ENCODE peak calls at places on chromosomes 13 and 19, in nine cellular contexts. O is A549; Z is uterus; D is fibroblast of lung; C is HL-60; K is CD4-positive, CD25-positive, alpha-beta regulatory T cell; B is pancreas; S is H7; A is IMR-90. T is an unnamed sample.

GRCh38 chr19:45667620-45668341 is at the start of gene GIPR:
- DNase-seq in D (peak), C (peak), O (peak), K (peak), S (peak), B (peak), Z (no peak), A (peak), T (no peak)

GRCh38 chr13:82480415-82480814 is 1401.9 kb downstream of the SLITRK1 start:
- DNase-seq in O (no peak), C (no peak), S (no peak), A (no peak), K (no peak), D (no peak), B (no peak), Z (no peak), T (no peak)

GRCh38 chr13:45482571-45483173 is 17.9 kb downstream of the COG3 start:
- DNase-seq in O (no peak), D (peak), A (peak), B (no peak), Z (no peak), K (no peak), C (no peak), S (no peak), T (no peak)

GRCh38 chr19:46069841-46070341 is 29.1 kb upstream of the IGFL4 start:
- DNase-seq in C (no peak), K (no peak), O (peak), S (no peak), B (no peak), A (peak), D (peak), Z (no peak), T (no peak)

GRCh38 chr19:31270897-31271568 is 78.2 kb downstream of the TSHZ3 start:
- DNase-seq in K (no peak), Z (peak), A (peak), D (peak), S (no peak), C (no peak), B (no peak), O (no peak), T (no peak)

GRCh38 chr13:78121459-78122348 is 203.1 kb upstream of the EDNRB start:
- DNase-seq in B (no peak), S (peak), K (peak), D (peak), C (peak), O (peak), Z (peak), A (peak), T (peak)

GRCh38 chr13:60047943-60048342 is 115.8 kb downstream of the DIAPH3 start:
- DNase-seq in B (no peak), Z (no peak), C (no peak), K (no peak), D (peak), O (peak), S (no peak), A (peak), T (no peak)

GRCh38 chr13:23578411-23579071 is 8.3 kb downstream of the TNFRSF19 start:
- DNase-seq in S (peak), O (peak), A (peak), K (peak), B (peak), D (peak), Z (peak), C (peak), T (no peak)

GRCh38 chr19:14333101-14333871 is 48.0 kb upstream of the ADGRE5 start:
- DNase-seq in D (peak), K (no peak), Z (no peak), S (peak), O (peak), C (no peak), A (no peak), B (no peak), T (no peak)

GRCh38 chr19:29690842-29691241 is 24.2 kb downstream of the C19orf12 start:
- DNase-seq in S (peak), D (peak), C (peak), A (peak), K (peak), B (no peak), O (peak), Z (no peak), T (no peak)

GRCh38 chr19:48292798-48293197 is 22.9 kb downstream of the ZNF114 start:
- DNase-seq in O (peak), B (no peak), K (no peak), D (peak), C (no peak), S (no peak), A (peak), Z (no peak), T (no peak)

GRCh38 chr13:46903748-46904147 is 6.9 kb upstream of the HTR2A start:
- DNase-seq in Z (no peak), K (no peak), A (peak), C (no peak), B (no peak), D (peak), S (no peak), O (no peak), T (no peak)

GRCh38 chr13:21670006-21670882 is 629 bp upstream of the FGF9 start:
- DNase-seq in S (peak), Z (peak), K (peak), B (peak), D (peak), A (peak), C (peak), O (peak), T (no peak)

GRCh38 chr13:31827707-31828106 is 88.4 kb downstream of the RXFP2 start:
- DNase-seq in A (no peak), O (no peak), Z (no peak), B (no peak), S (peak), D (no peak), C (no peak), K (no peak), T (no peak)

GRCh38 chr13:28161370-28161769 is 23.0 kb downstream of the PAN3 start:
- DNase-seq in S (peak), K (no peak), A (peak), D (peak), C (no peak), B (no peak), Z (no peak), O (no peak), T (no peak)

GRCh38 chr19:49946415-49946814 is 14.6 kb downstream of the SIGLEC11 start:
- DNase-seq in Z (no peak), K (no peak), B (no peak), D (no peak), C (no peak), A (no peak), S (peak), O (no peak), T (no peak)

GRCh38 chr19:34994286-34994642 is 5.9 kb upstream of the GRAMD1A start:
- DNase-seq in S (no peak), O (no peak), D (no peak), C (no peak), Z (no peak), K (no peak), A (no peak), B (no peak), T (no peak)

GRCh38 chr19:34688592-34688991 is 11.1 kb downstream of the ZNF302 start:
- DNase-seq in C (no peak), K (no peak), D (no peak), Z (no peak), A (no peak), S (no peak), O (no peak), B (no peak), T (no peak)

GRCh38 chr19:19642506-19643157 is 825 bp downstream of the GMIP start:
- DNase-seq in Z (no peak), D (no peak), K (peak), C (peak), B (no peak), S (no peak), A (no peak), O (no peak), T (no peak)

GRCh38 chr13:112680741-112681360 is 9.0 kb upstream of the ATP11A start:
- DNase-seq in C (no peak), A (no peak), K (no peak), D (no peak), B (no peak), S (no peak), Z (no peak), O (no peak), T (no peak)

GRCh38 chr13:59391696-59392095 is 772.0 kb downstream of the DIAPH3 start:
- DNase-seq in C (peak), B (peak), O (peak), S (peak), K (peak), Z (peak), A (peak), D (peak), T (peak)

GRCh38 chr19:10295305-10295846 is 5.6 kb downstream of the ICAM5 start:
- DNase-seq in A (no peak), D (no peak), K (peak), O (peak), Z (no peak), S (peak), B (no peak), C (no peak), T (no peak)

GRCh38 chr13:99416411-99417121 is 84.7 kb upstream of the TM9SF2 start:
- DNase-seq in D (no peak), S (peak), B (no peak), K (no peak), O (no peak), C (no peak), A (no peak), Z (no peak), T (no peak)

GRCh38 chr13:39405596-39405995 is 197.4 kb downstream of the LHFPL6 start:
- DNase-seq in C (no peak), B (no peak), S (no peak), O (no peak), Z (no peak), D (no peak), A (no peak), K (no peak), T (no peak)

GRCh38 chr19:13396256-13397080 is 109.8 kb downstream of the CACNA1A start:
- DNase-seq in C (no peak), B (peak), A (peak), K (peak), S (peak), O (peak), D (peak), Z (no peak), T (peak)

GRCh38 chr19:42422576-42423461 is 4.4 kb downstream of the LIPE start:
- DNase-seq in B (no peak), Z (no peak), K (peak), D (peak), A (no peak), C (peak), O (no peak), S (peak), T (no peak)

GRCh38 chr13:96104516-96104915 is 14.6 kb downstream of the HS6ST3 start:
- DNase-seq in A (no peak), Z (no peak), C (no peak), K (no peak), O (no peak), S (no peak), D (no peak), B (no peak), T (peak)

GRCh38 chr13:76856141-76856571 is 30.0 kb downstream of the KCTD12 start:
- DNase-seq in D (peak), C (no peak), K (peak), O (no peak), S (no peak), B (no peak), A (peak), Z (no peak), T (no peak)

DNA sequence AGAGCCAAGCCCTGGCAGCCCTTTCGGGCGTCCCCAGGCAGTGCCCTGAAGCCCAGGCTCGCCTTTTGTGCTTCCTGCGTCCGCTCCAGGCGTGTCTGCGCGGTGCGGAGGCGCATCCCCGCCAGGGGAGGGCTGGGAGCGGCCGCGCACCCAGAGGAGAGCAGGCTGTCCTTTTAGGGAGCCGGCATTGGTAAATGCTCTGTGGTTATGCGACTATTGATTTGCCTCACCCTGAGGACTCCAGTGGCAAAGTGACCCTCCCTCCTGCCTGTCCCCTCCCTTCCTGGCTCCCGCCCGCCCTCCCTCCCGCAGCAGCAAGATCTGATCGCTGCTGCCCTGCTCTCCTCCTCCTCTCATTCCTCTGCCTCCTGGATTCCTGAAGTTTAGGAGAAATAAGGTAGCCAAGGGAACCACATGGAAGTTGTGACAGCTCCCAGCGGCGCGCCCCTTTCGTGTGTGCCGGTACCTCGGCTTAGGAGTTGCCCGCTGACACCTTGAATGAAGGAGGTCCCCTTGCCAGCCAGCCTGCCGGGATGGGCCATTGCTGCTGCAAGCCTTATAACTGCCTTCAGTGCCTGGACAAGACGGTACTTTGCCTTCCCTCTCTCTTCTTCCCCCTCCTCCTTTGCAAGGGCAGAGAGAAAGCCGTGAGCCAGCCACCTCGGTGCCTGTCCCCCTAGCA is 167.0 kb downstream of the SLC7A1 start:
- DNase-seq in Z (no peak), C (no peak), S (peak), B (no peak), O (no peak), A (no peak), K (no peak), D (peak), T (no peak)
- H3K4me3 ChIP-seq in Z (peak), C (no peak), S (peak), B (peak), O (peak), A (peak), K (no peak), D (no peak), T (peak)

GRCh38 chr19:52992109-52993004 is 21.4 kb upstream of the ERVV-1 start:
- DNase-seq in C (no peak), S (peak), Z (peak), A (no peak), B (peak), K (no peak), O (no peak), D (peak), T (no peak)
- H3K4me3 ChIP-seq in C (no peak), S (peak), Z (peak), A (peak), B (peak), K (peak), O (no peak), D (peak), T (peak)

GRCh38 chr19:17831419-17831888 is 10.1 kb upstream of the INSL3 start:
- DNase-seq in Z (no peak), C (no peak), D (no peak), S (no peak), K (no peak), B (no peak), A (no peak), O (no peak), T (no peak)
- H3K4me3 ChIP-seq in Z (no peak), C (no peak), D (no peak), S (peak), K (no peak), B (peak), A (no peak), O (no peak), T (no peak)

DNA sequence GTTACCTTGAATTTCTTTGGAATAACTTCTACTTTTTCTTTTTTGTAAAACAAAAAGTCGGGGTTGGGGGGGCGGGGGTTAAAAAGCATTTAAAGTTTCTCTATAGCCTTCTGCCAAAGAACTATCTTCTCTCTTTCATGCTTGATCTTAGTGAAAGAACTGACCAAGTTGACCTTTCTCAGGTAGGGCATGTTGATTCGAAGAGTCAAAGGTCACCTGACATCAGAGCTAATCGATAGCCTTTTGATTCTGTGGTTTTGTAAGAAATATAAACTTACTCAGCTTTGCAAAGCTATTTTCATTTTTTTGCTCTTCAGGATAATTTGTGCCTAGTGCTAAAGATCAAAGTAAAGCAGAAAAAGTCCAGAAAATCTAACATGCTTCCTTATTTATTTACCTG is 181.5 kb downstream of the IRS2 start:
- DNase-seq in C (no peak), K (no peak), D (no peak), A (no peak), B (no peak), O (no peak), Z (no peak), S (no peak), T (no peak)
- H3K4me3 ChIP-seq in C (no peak), K (no peak), D (no peak), A (no peak), B (no peak), O (no peak), Z (no peak), S (no peak), T (no peak)

GRCh38 chr19:1066748-1067340 is at the start of gene ARHGAP45:
- DNase-seq in C (peak), K (peak), O (no peak), A (no peak), B (no peak), Z (no peak), D (no peak), S (peak), T (no peak)

GRCh38 chr19:1064661-1065605 is 2.0 kb upstream of the ARHGAP45 start:
- DNase-seq in K (peak), S (peak), C (peak), D (peak), Z (no peak), O (peak), B (no peak), A (peak), T (no peak)

GRCh38 chr19:1065606-1066109 is 1.3 kb upstream of the ARHGAP45 start:
- DNase-seq in D (no peak), S (peak), K (no peak), A (no peak), C (no peak), B (no peak), Z (no peak), O (no peak), T (peak)

GRCh38 chr19:1067341-1068103 is 555 bp downstream of the ARHGAP45 start:
- DNase-seq in C (peak), D (no peak), B (no peak), Z (no peak), O (no peak), K (no peak), S (no peak), A (no peak), T (no peak)

GRCh38 chr19:1066251-1066747 is 668 bp upstream of the ARHGAP45 start:
- DNase-seq in D (no peak), C (no peak), O (no peak), B (no peak), Z (no peak), S (no peak), A (no peak), K (no peak), T (no peak)
- H3K4me3 ChIP-seq in D (no peak), C (peak), O (peak), B (no peak), Z (no peak), S (peak), A (no peak), K (no peak), T (no peak)